ENCODE peak calls at places on chromosome 14, in four cellular contexts. M is GM23338; T is cardiac muscle cell; F is effector memory CD4-positive, alpha-beta T cell. C is an unnamed sample.
A peak's percentile ranks its signal among the peaks of the same experiment; 100 is the strongest.

GRCh38 chr14:68195126-68195525 is 375.5 kb downstream of the RAD51B start:
- DNase-seq in M (peak; percentile 64), T (no peak), F (no peak), C (peak; percentile 38)

GRCh38 chr14:26596722-26597030 is 1.2 kb downstream of the NOVA1 start:
- DNase-seq in M (no peak), T (peak; percentile 41), F (no peak), C (no peak)

GRCh38 chr14:104282332-104283196 is 144.2 kb downstream of the KIF26A start:
- DNase-seq in M (no peak), T (no peak), F (no peak), C (no peak)

GRCh38 chr14:70822706-70823185 is 13.4 kb upstream of the MAP3K9 start:
- DNase-seq in M (peak; percentile 96), T (peak; percentile 75), F (no peak), C (peak; percentile 92)

GRCh38 chr14:68814376-68815287 is 21.8 kb upstream of the ZFP36L1 start:
- DNase-seq in M (peak; percentile 85), T (peak; percentile 70), F (peak; percentile 38), C (peak; percentile 93)

GRCh38 chr14:31229638-31230229 is 22.1 kb upstream of the HECTD1 start:
- DNase-seq in M (peak; percentile 51), T (no peak), F (no peak), C (peak; percentile 90)

GRCh38 chr14:44901696-44902095 is 60.1 kb downstream of the KLHL28 start:
- DNase-seq in M (no peak), T (no peak), F (no peak), C (no peak)

GRCh38 chr14:23105348-23105824 is 597 bp upstream of the CIROP start:
- DNase-seq in M (no peak), T (no peak), F (no peak), C (no peak)

GRCh38 chr14:24378327-24378726 is 10.3 kb downstream of the NFATC4 start:
- DNase-seq in M (no peak), T (no peak), F (no peak), C (no peak)

GRCh38 chr14:52253503-52253902 is 14.0 kb upstream of the PTGDR start:
- DNase-seq in M (peak; percentile 34), T (no peak), F (no peak), C (no peak)

GRCh38 chr14:68616255-68616902 is 176.5 kb downstream of the ZFP36L1 start:
- DNase-seq in M (no peak), T (no peak), F (no peak), C (peak; percentile 61)

GRCh38 chr14:38339704-38340103 is 83.8 kb upstream of the CLEC14A start:
- DNase-seq in M (no peak), T (no peak), F (no peak), C (no peak)

GRCh38 chr14:106838991-106839769 is 1312.8 kb downstream of the TMEM121 start:
- DNase-seq in M (no peak), T (no peak), F (no peak), C (no peak)

GRCh38 chr14:89201645-89202044 is 215.4 kb downstream of the FOXN3 start:
- DNase-seq in M (no peak), T (no peak), F (no peak), C (no peak)

GRCh38 chr14:33742166-33742565 is 208.7 kb downstream of the EGLN3 start:
- DNase-seq in M (no peak), T (no peak), F (no peak), C (no peak)

GRCh38 chr14:35140718-35141581 is 18.6 kb downstream of the PRORP start:
- DNase-seq in M (peak; percentile 31), T (no peak), F (no peak), C (peak; percentile 13)

GRCh38 chr14:99093532-99094517 is 178.2 kb downstream of the BCL11B start:
- DNase-seq in M (peak; percentile 27), T (no peak), F (no peak), C (no peak)

DNA sequence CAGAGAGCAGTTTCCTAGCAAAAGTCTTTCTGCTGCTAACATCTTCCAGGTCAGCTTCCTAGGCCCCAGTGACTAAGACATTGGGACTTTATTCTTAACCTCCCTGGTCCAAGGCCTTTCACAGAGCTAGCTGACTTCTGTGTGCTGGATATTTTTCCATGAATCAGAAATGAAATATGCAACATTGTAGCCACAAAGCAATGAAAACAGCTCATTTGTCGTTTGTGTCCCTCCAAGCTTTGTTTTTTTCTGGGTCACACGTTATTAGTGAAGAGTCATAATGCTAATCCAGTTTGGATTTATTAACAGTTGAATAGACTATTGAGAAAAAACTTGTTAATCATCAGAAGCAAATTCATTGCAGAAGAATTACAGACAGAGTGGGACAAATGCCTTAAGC is 82.4 kb downstream of the ARF6 start:
- DNase-seq in M (no peak), T (no peak), F (no peak), C (no peak)
- H3K4me1 ChIP-seq in M (peaks cover 6% of the 10 kb centered on the region), T (peaks cover 20% of the 10 kb centered on the region), F (peaks cover 71% of the 10 kb centered on the region), C (peaks cover 2% of the 10 kb centered on the region)

DNA sequence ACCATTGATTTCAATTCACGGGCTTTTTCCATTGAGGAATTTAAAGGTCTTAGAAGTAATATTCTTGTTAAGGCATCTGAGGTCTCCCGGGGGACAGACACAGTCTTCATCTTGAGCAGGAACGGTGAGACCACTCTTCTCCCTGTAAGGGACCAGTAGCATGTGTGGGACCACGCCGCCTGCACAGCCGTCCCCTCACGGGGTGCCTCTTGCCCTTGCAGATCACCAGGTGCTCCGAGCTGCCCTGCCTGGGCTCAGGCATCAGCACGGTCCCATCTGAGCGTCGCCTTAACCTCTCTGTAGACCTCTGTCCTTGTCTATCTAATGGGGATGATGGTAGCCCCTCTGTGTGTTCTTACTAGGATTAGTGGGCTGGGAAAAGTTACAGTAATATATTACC is 74.1 kb downstream of the PPP2R5C start:
- DNase-seq in M (no peak), T (no peak), F (no peak), C (no peak)
- H3K4me1 ChIP-seq in M (no peaks in the 10 kb centered on the region), T (peaks cover under 1% of the 10 kb centered on the region), F (peaks cover 49% of the 10 kb centered on the region), C (no peaks in the 10 kb centered on the region)

DNA sequence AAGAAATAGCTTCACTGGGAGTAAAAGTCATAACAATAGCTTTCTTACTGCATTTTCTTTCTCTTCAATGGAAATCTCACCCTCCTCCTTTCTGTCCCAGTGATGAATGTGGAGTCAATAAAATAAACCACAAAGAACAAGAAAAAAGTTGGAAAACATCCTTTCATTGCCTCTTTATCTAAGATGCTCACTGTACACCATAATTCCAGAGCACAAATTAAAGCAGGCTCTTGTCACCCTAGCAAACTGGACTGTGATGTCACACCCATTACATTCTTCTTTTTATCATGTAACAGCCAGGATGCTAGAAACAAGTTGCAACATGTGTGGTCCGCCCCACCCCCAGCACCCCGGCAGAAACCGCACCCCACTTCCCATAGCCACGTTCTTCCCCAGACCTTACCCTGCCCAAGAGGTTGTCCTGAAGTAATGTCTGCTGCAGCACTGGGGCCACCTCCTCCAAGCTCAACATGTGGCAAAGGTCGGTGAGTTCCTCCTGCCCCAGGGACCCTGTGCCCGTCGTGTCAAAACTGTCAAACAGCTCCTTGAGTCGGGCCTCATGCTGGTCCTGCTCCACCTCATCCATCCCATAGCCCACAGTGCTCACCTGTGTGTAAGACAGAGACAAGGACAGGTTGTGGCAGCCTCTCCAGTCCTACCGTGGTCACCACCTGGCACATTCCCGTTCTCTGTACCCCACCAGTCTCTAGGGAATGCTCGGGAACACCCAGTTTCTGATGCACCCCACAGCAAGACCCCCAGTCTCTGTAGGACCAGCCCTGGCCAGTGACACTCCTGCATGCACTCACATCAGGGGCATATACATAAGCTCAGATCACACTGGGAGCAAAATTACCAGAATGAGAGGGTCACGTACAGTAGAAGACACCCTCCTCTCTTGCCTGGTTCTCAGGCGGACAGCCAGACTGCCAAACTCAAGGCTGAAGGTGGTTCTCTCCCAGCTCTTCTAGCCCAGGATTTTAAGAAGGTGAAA is 9.2 kb downstream of the NIN start:
- DNase-seq in M (peak; percentile 55), T (no peak), F (peak; percentile 41), C (no peak)
- H3K4me1 ChIP-seq in M (peaks cover 63% of the 10 kb centered on the region), T (no peaks in the 10 kb centered on the region), F (peaks cover 26% of the 10 kb centered on the region), C (peaks cover 7% of the 10 kb centered on the region)

GRCh38 chr14:64758025-64758521 is 53.8 kb downstream of the PLEKHG3 start:
- DNase-seq in M (peak; percentile 61), T (no peak), F (peak; percentile 36), C (peak; percentile 88)

GRCh38 chr14:64760916-64761315 is 56.7 kb downstream of the PLEKHG3 start:
- DNase-seq in M (no peak), T (no peak), F (no peak), C (no peak)

GRCh38 chr14:64758711-64759554 is 54.7 kb downstream of the PLEKHG3 start:
- DNase-seq in M (no peak), T (no peak), F (no peak), C (peak; percentile 92)

GRCh38 chr14:64760146-64760755 is 56.0 kb downstream of the PLEKHG3 start:
- DNase-seq in M (peak; percentile 78), T (peak; percentile 62), F (peak; percentile 37), C (peak; percentile 65)

GRCh38 chr14:64759555-64759938 is 55.3 kb downstream of the PLEKHG3 start:
- DNase-seq in M (no peak), T (no peak), F (no peak), C (no peak)
- H3K4me1 ChIP-seq in M (peaks cover 32% of the 10 kb centered on the region), T (peaks cover 42% of the 10 kb centered on the region), F (peaks cover 87% of the 10 kb centered on the region), C (peaks cover 30% of the 10 kb centered on the region)

GRCh38 chr14:77924392-77924948 is 124.6 kb downstream of the ADCK1 start:
- DNase-seq in M (no peak), T (no peak), F (no peak), C (no peak)
- H3K4me1 ChIP-seq in M (no peaks in the 10 kb centered on the region), T (peaks cover 11% of the 10 kb centered on the region), F (no peaks in the 10 kb centered on the region), C (no peaks in the 10 kb centered on the region)

GRCh38 chr14:74763803-74764531 is 851 bp downstream of the YLPM1 start:
- DNase-seq in M (peak; percentile 37), T (peak; percentile 22), F (no peak), C (peak; percentile 53)
- H3K4me1 ChIP-seq in M (peaks cover 13% of the 10 kb centered on the region), T (peaks cover 31% of the 10 kb centered on the region), F (peaks cover 13% of the 10 kb centered on the region), C (peaks cover 10% of the 10 kb centered on the region)

DNA sequence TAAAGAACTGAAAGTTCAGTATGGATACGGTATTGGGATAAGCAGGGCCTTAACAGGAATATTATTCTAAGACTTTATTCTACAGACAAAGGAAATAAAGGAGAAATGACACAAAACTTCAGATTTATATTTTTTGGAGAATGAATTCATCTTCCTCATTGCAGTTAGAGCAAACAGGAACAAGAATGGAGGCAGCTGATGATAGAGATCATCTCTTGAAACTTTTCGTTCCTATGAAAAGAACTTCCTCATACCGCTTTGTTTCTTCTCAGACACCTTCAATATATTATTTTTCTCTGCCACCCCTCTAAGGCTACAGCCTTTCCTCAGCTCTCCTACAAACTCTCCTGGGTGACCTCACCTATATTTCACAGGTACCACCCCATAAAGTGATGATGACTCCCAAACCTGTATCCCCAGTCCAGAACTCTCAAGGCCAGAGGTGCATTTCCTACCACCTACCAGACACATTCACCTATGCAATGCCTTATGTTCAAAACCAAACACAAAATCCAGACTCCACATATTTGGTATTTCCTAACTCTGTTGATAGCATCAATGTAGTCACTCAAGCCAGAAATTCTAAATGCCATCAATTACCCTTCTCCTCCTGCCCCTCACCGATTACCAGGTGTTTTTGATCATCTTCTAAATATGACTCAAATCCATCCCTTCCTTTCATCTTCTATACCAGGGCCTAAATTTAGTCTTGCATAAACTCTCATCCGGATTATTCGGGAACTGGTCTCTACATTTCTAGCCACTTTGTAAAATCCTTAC is 7.4 kb downstream of the MAP4K5 start:
- DNase-seq in M (no peak), T (no peak), F (no peak), C (no peak)
- H3K4me1 ChIP-seq in M (peaks cover 23% of the 10 kb centered on the region), T (peaks cover under 1% of the 10 kb centered on the region), F (peaks cover 5% of the 10 kb centered on the region), C (peaks cover 3% of the 10 kb centered on the region)

GRCh38 chr14:91493169-91493568 is 16.9 kb downstream of the PPP4R3A start:
- DNase-seq in M (no peak), T (no peak), F (no peak), C (peak; percentile 18)
- H3K4me1 ChIP-seq in M (peaks cover 11% of the 10 kb centered on the region), T (peaks cover 20% of the 10 kb centered on the region), F (peaks cover 37% of the 10 kb centered on the region), C (peaks cover 3% of the 10 kb centered on the region)

GRCh38 chr14:29821665-29822429 is 105.8 kb downstream of the PRKD1 start:
- DNase-seq in M (no peak), T (no peak), F (no peak), C (no peak)
- H3K4me1 ChIP-seq in M (peaks cover 29% of the 10 kb centered on the region), T (peaks cover 35% of the 10 kb centered on the region), F (no peaks in the 10 kb centered on the region), C (peaks cover 2% of the 10 kb centered on the region)